ENCODE peak calls at places on chromosomes 2 and 18, in nine cellular contexts. Q is stimulated activated CD4-positive, alpha-beta T cell treated with anti-CD3 and anti-CD28 coated beads, Interleukin-2, amount 100 ng/mL, for 4 hours; W is activated effector memory CD4-positive, alpha-beta T cell treated with Interleukin-2 at 50 U/mL for 16 hours; Y is stimulated activated CD8-positive, alpha-beta memory T cell treated with anti-CD3 and anti-CD28 coated beads, Interleukin-15, amount 100 ng/mL, for 1 hour; R is epithelial cell of proximal tubule; J is RPMI7951; E is RPMI8226; I is smooth muscle cell of the brain vasculature; G is KG1. K is an unnamed sample.
A peak's percentile ranks its signal among the peaks of the same experiment; 100 is the strongest.

GRCh38 chr18:62759704-62760402 is 44.5 kb downstream of the PHLPP1 start:
- DNase-seq in Q (no peak), W (no peak), Y (no peak), R (no peak), J (peak; percentile 39), E (no peak), I (no peak), G (no peak), K (no peak)

GRCh38 chr2:168156661-168157060 is 90.7 kb downstream of the STK39 start:
- DNase-seq in Q (no peak), W (no peak), Y (no peak), R (no peak), J (peak; percentile 69), E (peak; percentile 15), I (no peak), G (no peak), K (no peak)

GRCh38 chr2:152861349-152861942 is 143.0 kb downstream of the ARL6IP6 start:
- DNase-seq in Q (no peak), W (no peak), Y (no peak), R (no peak), J (peak; percentile 10), E (peak; percentile 66), I (no peak), G (peak; percentile 2), K (no peak)

GRCh38 chr2:194621945-194622344 is 1035.1 kb upstream of the SLC39A10 start:
- DNase-seq in Q (no peak), W (no peak), Y (no peak), R (no peak), J (no peak), E (no peak), I (no peak), G (no peak), K (no peak)

GRCh38 chr2:17191223-17191622 is 327.0 kb downstream of the RAD51AP2 start:
- DNase-seq in Q (no peak), W (no peak), Y (no peak), R (no peak), J (no peak), E (no peak), I (no peak), G (no peak), K (no peak)

GRCh38 chr2:64463784-64464183 is 9.8 kb downstream of the LGALSL start:
- DNase-seq in Q (no peak), W (no peak), Y (no peak), R (no peak), J (peak; percentile 38), E (no peak), I (no peak), G (no peak), K (no peak)

GRCh38 chr2:233428008-233428407 is 73.7 kb downstream of the DGKD start:
- DNase-seq in Q (no peak), W (no peak), Y (no peak), R (no peak), J (peak; percentile 32), E (no peak), I (no peak), G (no peak), K (no peak)

GRCh38 chr2:216724190-216724589 is 28.8 kb upstream of the IGFBP5 start:
- DNase-seq in Q (no peak), W (no peak), Y (no peak), R (no peak), J (no peak), E (no peak), I (no peak), G (no peak), K (no peak)

GRCh38 chr18:27863780-27864430 is 313.0 kb downstream of the CDH2 start:
- DNase-seq in Q (no peak), W (no peak), Y (no peak), R (no peak), J (no peak), E (no peak), I (no peak), G (no peak), K (no peak)

K was measured in neuronal stem cell.